ENCODE peak calls at places on chromosomes 1 and 21, in four cellular contexts. One of them, this sample, is unnamed.

GRCh38 chr1:207910678-207911354 is at the start of gene CD34:
- DNase-seq in hepatocyte: peak; percentile 34
- DNase-seq in left lung: no peak
- DNase-seq in ovary: peak; percentile 71
- DNase-seq in this sample: peak; percentile 67

GRCh38 chr1:176719478-176719877 is 256.5 kb downstream of the PAPPA2 start:
- DNase-seq in hepatocyte: no peak
- DNase-seq in left lung: no peak
- DNase-seq in ovary: no peak
- DNase-seq in this sample: no peak

GRCh38 chr1:9909222-9910046 is 635 bp downstream of the CTNNBIP1 start:
- DNase-seq in hepatocyte: peak; percentile 50
- DNase-seq in left lung: peak; percentile 51
- DNase-seq in ovary: peak; percentile 36
- DNase-seq in this sample: no peak

GRCh38 chr1:77652970-77653516 is 29.4 kb downstream of the ZZZ3 start:
- DNase-seq in hepatocyte: no peak
- DNase-seq in left lung: no peak
- DNase-seq in ovary: no peak
- DNase-seq in this sample: no peak

GRCh38 chr21:46605759-46606426 is 1.0 kb upstream of the S100B start:
- DNase-seq in hepatocyte: no peak
- DNase-seq in left lung: peak; percentile 77
- DNase-seq in ovary: no peak
- DNase-seq in this sample: peak; percentile 63

GRCh38 chr1:76826072-76826827 is 41.0 kb upstream of the ST6GALNAC5 start:
- DNase-seq in hepatocyte: no peak
- DNase-seq in left lung: no peak
- DNase-seq in ovary: no peak
- DNase-seq in this sample: no peak

GRCh38 chr1:157043685-157044084 is 1.9 kb downstream of the ARHGEF11 start:
- DNase-seq in hepatocyte: no peak
- DNase-seq in left lung: no peak
- DNase-seq in ovary: no peak
- DNase-seq in this sample: no peak

GRCh38 chr1:66388918-66389317 is 145.0 kb upstream of the SGIP1 start:
- DNase-seq in hepatocyte: no peak
- DNase-seq in left lung: no peak
- DNase-seq in ovary: no peak
- DNase-seq in this sample: no peak

GRCh38 chr1:243254233-243254926 is 701 bp downstream of the CEP170 start:
- DNase-seq in hepatocyte: peak; percentile 67
- DNase-seq in left lung: peak; percentile 85
- DNase-seq in ovary: peak; percentile 58
- DNase-seq in this sample: peak; percentile 86

GRCh38 chr1:11944358-11944981 is 10.0 kb downstream of the PLOD1 start:
- DNase-seq in hepatocyte: peak; percentile 73
- DNase-seq in left lung: no peak
- DNase-seq in ovary: no peak
- DNase-seq in this sample: no peak

GRCh38 chr1:10387611-10388386 is 11.1 kb upstream of the PGD start:
- DNase-seq in hepatocyte: peak; percentile 52
- DNase-seq in left lung: peak; percentile 43
- DNase-seq in ovary: peak; percentile 39
- DNase-seq in this sample: peak; percentile 30

DNA sequence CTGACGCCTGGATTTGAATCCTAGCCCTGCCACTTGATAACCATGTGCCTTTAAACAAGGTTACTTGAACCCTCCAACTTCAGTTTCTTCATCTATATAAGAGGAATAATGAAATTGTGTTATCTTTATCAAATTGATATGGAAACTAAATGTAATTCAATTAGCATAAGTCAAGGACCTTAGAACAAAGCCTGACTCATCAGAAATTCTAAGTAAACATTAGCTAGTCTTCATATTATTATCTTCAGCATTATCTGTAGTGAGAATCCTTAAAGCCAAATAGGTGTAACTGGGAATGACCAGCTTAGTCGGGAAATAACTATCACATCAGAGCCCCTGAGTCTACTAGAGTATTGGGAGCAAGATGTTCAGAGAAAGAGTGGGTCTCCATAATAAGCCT is 6.6 kb downstream of the SELL start:
- DNase-seq in hepatocyte: no peak
- DNase-seq in left lung: no peak
- DNase-seq in ovary: no peak
- DNase-seq in this sample: no peak
- H3K27ac ChIP-seq in hepatocyte: no peak overlapping the region
- H3K27ac ChIP-seq in left lung: no peak overlapping the region
- H3K27ac ChIP-seq in ovary: no peak overlapping the region
- H3K27ac ChIP-seq in this sample: no peak overlapping the region

GRCh38 chr1:27101696-27102095 is 53.2 kb downstream of the SLC9A1 start:
- DNase-seq in hepatocyte: no peak
- DNase-seq in left lung: no peak
- DNase-seq in ovary: no peak
- DNase-seq in this sample: no peak
- H3K9me3 ChIP-seq in hepatocyte: no peaks in the 10 kb centered on the region
- H3K9me3 ChIP-seq in left lung: no peaks in the 10 kb centered on the region
- H3K9me3 ChIP-seq in ovary: no peaks in the 10 kb centered on the region
- H3K9me3 ChIP-seq in this sample: no peaks in the 10 kb centered on the region

DNA sequence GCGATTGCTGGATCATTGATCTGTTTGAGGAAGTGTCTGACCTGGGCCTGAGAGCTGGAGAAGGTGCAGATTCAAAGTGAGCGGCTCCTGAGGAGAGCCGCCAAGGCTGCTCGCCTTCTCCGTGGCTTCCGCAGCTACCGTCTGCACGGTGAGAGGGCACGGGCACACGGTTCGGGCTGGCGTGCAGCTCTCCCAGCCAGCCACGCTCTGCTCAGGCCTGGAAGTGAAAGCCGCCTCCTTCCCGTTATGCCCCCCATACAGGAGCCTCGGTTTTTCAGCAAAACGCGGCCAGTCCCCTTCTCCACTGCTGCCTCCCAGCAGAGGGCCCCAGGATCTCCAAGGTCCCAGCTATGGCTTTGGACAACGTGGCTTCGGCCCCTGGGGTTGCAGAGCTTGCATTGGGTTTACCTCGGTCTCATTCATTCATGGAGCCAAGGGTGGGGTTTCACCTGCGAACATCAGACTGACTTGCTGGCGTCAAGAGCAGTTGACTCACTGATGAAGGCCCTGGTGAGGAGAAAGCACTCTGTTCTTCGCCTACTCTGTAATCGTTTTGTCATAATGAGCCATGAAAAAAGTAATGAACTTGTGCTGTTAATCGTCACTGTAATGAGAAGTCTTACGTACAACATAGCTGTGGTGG is 24.4 kb upstream of the PDXK start:
- DNase-seq in hepatocyte: no peak
- DNase-seq in left lung: no peak
- DNase-seq in ovary: no peak
- DNase-seq in this sample: no peak
- H3K27ac ChIP-seq in hepatocyte: no peak overlapping the region
- H3K27ac ChIP-seq in left lung: no peak overlapping the region
- H3K27ac ChIP-seq in ovary: no peak overlapping the region
- H3K27ac ChIP-seq in this sample: no peak overlapping the region

DNA sequence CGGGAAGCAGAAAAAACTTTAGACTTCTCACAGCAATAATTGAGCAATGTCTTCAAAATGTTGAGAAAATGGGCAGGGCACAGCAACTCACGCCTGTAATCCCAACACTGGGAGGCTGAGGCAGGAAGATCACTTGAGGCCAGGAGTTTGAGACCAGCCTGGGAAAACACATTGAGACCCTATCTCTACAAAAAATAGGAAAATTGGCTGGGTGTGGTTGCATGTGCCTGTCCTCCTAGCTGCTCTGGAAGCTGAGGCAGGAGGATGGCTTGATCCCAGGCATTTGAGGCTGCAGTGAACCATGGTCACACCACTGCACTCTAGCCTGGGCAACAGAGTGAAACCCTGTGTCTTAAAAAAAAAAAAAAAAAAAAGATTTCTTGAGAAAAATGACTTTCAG is 7.8 kb upstream of the ZFP69 start:
- DNase-seq in hepatocyte: no peak
- DNase-seq in left lung: no peak
- DNase-seq in ovary: no peak
- DNase-seq in this sample: no peak
- H3K9me3 ChIP-seq in hepatocyte: peaks cover 41% of the 10 kb centered on the region
- H3K9me3 ChIP-seq in left lung: peaks cover 18% of the 10 kb centered on the region
- H3K9me3 ChIP-seq in ovary: peaks cover 13% of the 10 kb centered on the region
- H3K9me3 ChIP-seq in this sample: peaks cover 33% of the 10 kb centered on the region

GRCh38 chr1:40034869-40035268 is 5.7 kb upstream of the CAP1 start:
- DNase-seq in hepatocyte: no peak
- DNase-seq in left lung: no peak
- DNase-seq in ovary: no peak
- DNase-seq in this sample: no peak

GRCh38 chr1:40027647-40028046 is 12.9 kb upstream of the CAP1 start:
- DNase-seq in hepatocyte: no peak
- DNase-seq in left lung: no peak
- DNase-seq in ovary: no peak
- DNase-seq in this sample: no peak

GRCh38 chr1:40029608-40030007 is 10.9 kb upstream of the CAP1 start:
- DNase-seq in hepatocyte: peak; percentile 48
- DNase-seq in left lung: no peak
- DNase-seq in ovary: no peak
- DNase-seq in this sample: no peak

GRCh38 chr1:40032240-40032891 is 8.2 kb upstream of the CAP1 start:
- DNase-seq in hepatocyte: peak; percentile 78
- DNase-seq in left lung: no peak
- DNase-seq in ovary: no peak
- DNase-seq in this sample: peak; percentile 21

DNA sequence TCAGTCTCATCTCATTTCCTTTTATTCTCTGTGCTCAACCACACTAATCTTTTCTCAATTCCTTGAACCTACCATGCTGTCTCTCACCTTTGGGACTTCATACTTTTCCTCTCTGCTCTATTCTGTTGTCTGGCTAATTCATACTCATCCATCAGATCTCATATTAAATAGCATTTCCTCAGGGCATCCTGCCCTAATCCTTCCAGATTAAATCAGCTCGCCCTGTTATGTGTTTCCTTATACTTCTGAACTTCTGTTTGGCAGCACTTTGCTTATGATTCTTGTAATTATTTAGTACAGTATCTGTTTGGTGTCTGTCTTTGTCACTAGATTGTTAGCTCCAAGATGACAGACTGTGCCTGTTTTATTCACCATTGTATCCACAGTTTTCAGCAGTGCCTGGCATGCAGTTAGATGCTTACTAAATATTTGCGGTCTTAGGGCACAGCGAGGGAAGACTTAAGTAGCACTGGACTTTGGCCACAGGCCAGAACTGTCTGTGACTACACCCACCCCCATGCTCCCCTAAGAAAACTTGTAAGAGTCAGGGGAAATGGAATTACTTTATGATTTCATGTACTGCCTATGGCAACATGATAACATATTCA is 9.9 kb upstream of the CAP1 start:
- DNase-seq in hepatocyte: peak; percentile 68
- DNase-seq in left lung: no peak
- DNase-seq in ovary: no peak
- DNase-seq in this sample: no peak
- H3K27ac ChIP-seq in hepatocyte: peak overlapping the region; percentile 74
- H3K27ac ChIP-seq in left lung: no peak overlapping the region
- H3K27ac ChIP-seq in ovary: no peak overlapping the region
- H3K27ac ChIP-seq in this sample: no peak overlapping the region

DNA sequence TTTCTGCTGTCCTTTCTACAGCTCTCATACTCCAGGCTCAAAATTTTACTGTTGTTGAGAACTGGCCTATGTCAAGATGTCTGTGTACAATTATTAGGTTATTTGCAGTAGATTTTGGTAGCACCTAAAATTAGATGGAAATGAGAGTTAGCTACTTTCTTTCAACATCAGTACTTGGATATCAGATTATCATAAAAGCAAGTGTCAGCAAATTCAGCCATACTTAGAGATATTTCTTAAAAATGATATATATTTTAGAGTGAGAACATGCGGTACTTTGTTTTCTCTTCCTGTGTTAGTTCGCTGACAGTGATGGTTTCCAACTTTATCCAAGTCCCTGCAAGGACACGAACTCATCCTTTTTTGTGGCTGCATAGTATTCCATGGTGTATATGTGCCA is 351.8 kb upstream of the LRRC7 start:
- DNase-seq in hepatocyte: no peak
- DNase-seq in left lung: no peak
- DNase-seq in ovary: no peak
- DNase-seq in this sample: no peak
- H3K9me3 ChIP-seq in hepatocyte: no peaks in the 10 kb centered on the region
- H3K9me3 ChIP-seq in left lung: no peaks in the 10 kb centered on the region
- H3K9me3 ChIP-seq in ovary: no peaks in the 10 kb centered on the region
- H3K9me3 ChIP-seq in this sample: no peaks in the 10 kb centered on the region

GRCh38 chr1:181099152-181100014 is 10.9 kb downstream of the IER5 start:
- DNase-seq in hepatocyte: peak; percentile 47
- DNase-seq in left lung: no peak
- DNase-seq in ovary: no peak
- DNase-seq in this sample: no peak
- H3K27ac ChIP-seq in hepatocyte: peak overlapping the region; percentile 64
- H3K27ac ChIP-seq in left lung: no peak overlapping the region
- H3K27ac ChIP-seq in ovary: no peak overlapping the region
- H3K27ac ChIP-seq in this sample: no peak overlapping the region

GRCh38 chr1:100552031-100552430 is 14.1 kb downstream of the GPR88 start:
- DNase-seq in hepatocyte: no peak
- DNase-seq in left lung: no peak
- DNase-seq in ovary: no peak
- DNase-seq in this sample: no peak
- H3K9me3 ChIP-seq in hepatocyte: peaks cover 10% of the 10 kb centered on the region
- H3K9me3 ChIP-seq in left lung: no peaks in the 10 kb centered on the region
- H3K9me3 ChIP-seq in ovary: no peaks in the 10 kb centered on the region
- H3K9me3 ChIP-seq in this sample: peaks cover 21% of the 10 kb centered on the region